ENCODE peak calls at places on chromosome 1, in four cellular contexts. U is heart right ventricle, E is body of pancreas, K is psoas muscle. D is an unnamed sample.

GRCh38 chr1:229029644-229030235 is 241.2 kb upstream of the RAB4A start:
- ATAC-seq in E (no peak), U (no peak), K (peak), D (no peak)

GRCh38 chr1:62593825-62594394 is 3.4 kb upstream of the ANGPTL3 start:
- ATAC-seq in K (no peak), U (no peak), E (no peak), D (no peak)

GRCh38 chr1:81712425-81712824 is 88.3 kb upstream of the ADGRL2 start:
- ATAC-seq in U (peak), E (no peak), K (no peak), D (no peak)

GRCh38 chr1:228876187-228876586 is 140.9 kb downstream of the RHOU start:
- ATAC-seq in U (peak), K (no peak), E (no peak), D (peak)

GRCh38 chr1:175188936-175189335 is 3.6 kb downstream of the KIAA0040 start:
- ATAC-seq in U (no peak), K (no peak), E (no peak), D (no peak)

GRCh38 chr1:65114312-65114711 is 33.7 kb upstream of the AK4 start:
- ATAC-seq in U (peak), K (no peak), E (no peak), D (no peak)

GRCh38 chr1:146010126-146010738 is 11.3 kb downstream of the HJV start:
- ATAC-seq in E (no peak), K (no peak), U (peak), D (no peak)

GRCh38 chr1:231420959-231421615 is 1.0 kb downstream of the EGLN1 start:
- ATAC-seq in U (peak), E (peak), K (peak), D (no peak)

GRCh38 chr1:213457097-213457680 is 406.1 kb downstream of the RPS6KC1 start:
- ATAC-seq in K (peak), U (peak), E (no peak), D (peak)

GRCh38 chr1:230306158-230306557 is 120.0 kb downstream of the PGBD5 start:
- ATAC-seq in K (no peak), U (no peak), E (no peak), D (no peak)

GRCh38 chr1:240093120-240093961 is 1.7 kb downstream of the FMN2 start:
- ATAC-seq in U (no peak), K (no peak), E (peak), D (peak)

GRCh38 chr1:92817137-92817697 is 14.6 kb upstream of the RPL5 start:
- ATAC-seq in K (no peak), E (no peak), U (no peak), D (no peak)

GRCh38 chr1:151619489-151620093 is 7.7 kb downstream of the SNX27 start:
- ATAC-seq in E (peak), U (peak), K (peak), D (peak)

GRCh38 chr1:155643230-155643629 is 33.2 kb downstream of the MSTO1 start:
- ATAC-seq in E (no peak), U (no peak), K (no peak), D (no peak)

GRCh38 chr1:246629976-246630375 is 63.7 kb downstream of the CNST start:
- ATAC-seq in E (no peak), K (no peak), U (no peak), D (no peak)

D was measured in gastroesophageal sphincter.